ENCODE peak calls at places on chromosome 5, in eight cellular contexts. One of them, this sample, is unnamed.

GRCh38 chr5:26625099-26625498 is 413.3 kb downstream of the CDH9 start:
- DNase-seq in cardiac muscle cell: no peak
- DNase-seq in type B pancreatic cell: no peak
- DNase-seq in RWPE2: no peak
- DNase-seq in esophagus squamous epithelium: no peak
- DNase-seq in AG09309: no peak
- DNase-seq in ovary: no peak
- DNase-seq in mucosa of descending colon: no peak
- DNase-seq in this sample: no peak

GRCh38 chr5:10702911-10703491 is 58.0 kb downstream of the DAP start:
- DNase-seq in AG09309: no peak
- DNase-seq in type B pancreatic cell: no peak
- DNase-seq in RWPE2: peak
- DNase-seq in cardiac muscle cell: peak
- DNase-seq in esophagus squamous epithelium: no peak
- DNase-seq in ovary: no peak
- DNase-seq in mucosa of descending colon: no peak
- DNase-seq in this sample: no peak

GRCh38 chr5:2381070-2381469 is 370.4 kb downstream of the IRX2 start:
- DNase-seq in mucosa of descending colon: no peak
- DNase-seq in cardiac muscle cell: no peak
- DNase-seq in AG09309: no peak
- DNase-seq in ovary: no peak
- DNase-seq in esophagus squamous epithelium: no peak
- DNase-seq in type B pancreatic cell: no peak
- DNase-seq in RWPE2: no peak
- DNase-seq in this sample: peak

GRCh38 chr5:30401479-30402058 is 791.9 kb upstream of the CDH6 start:
- DNase-seq in ovary: no peak
- DNase-seq in AG09309: no peak
- DNase-seq in esophagus squamous epithelium: no peak
- DNase-seq in RWPE2: no peak
- DNase-seq in mucosa of descending colon: no peak
- DNase-seq in type B pancreatic cell: no peak
- DNase-seq in cardiac muscle cell: peak
- DNase-seq in this sample: no peak

GRCh38 chr5:34511063-34511462 is 145.1 kb upstream of the RAI14 start:
- DNase-seq in ovary: no peak
- DNase-seq in mucosa of descending colon: no peak
- DNase-seq in esophagus squamous epithelium: no peak
- DNase-seq in cardiac muscle cell: no peak
- DNase-seq in RWPE2: no peak
- DNase-seq in AG09309: no peak
- DNase-seq in type B pancreatic cell: no peak
- DNase-seq in this sample: no peak

GRCh38 chr5:115389074-115389798 is 92.8 kb upstream of the CCDC112 start:
- DNase-seq in mucosa of descending colon: no peak
- DNase-seq in AG09309: no peak
- DNase-seq in RWPE2: no peak
- DNase-seq in esophagus squamous epithelium: no peak
- DNase-seq in ovary: no peak
- DNase-seq in cardiac muscle cell: peak
- DNase-seq in type B pancreatic cell: no peak
- DNase-seq in this sample: no peak

GRCh38 chr5:91266184-91266705 is 116.9 kb downstream of the ARRDC3 start:
- DNase-seq in AG09309: peak
- DNase-seq in esophagus squamous epithelium: no peak
- DNase-seq in ovary: no peak
- DNase-seq in RWPE2: no peak
- DNase-seq in mucosa of descending colon: no peak
- DNase-seq in type B pancreatic cell: no peak
- DNase-seq in cardiac muscle cell: peak
- DNase-seq in this sample: no peak

GRCh38 chr5:93884254-93884653 is 142.9 kb upstream of the POU5F2 start:
- DNase-seq in cardiac muscle cell: no peak
- DNase-seq in ovary: no peak
- DNase-seq in mucosa of descending colon: no peak
- DNase-seq in esophagus squamous epithelium: no peak
- DNase-seq in RWPE2: no peak
- DNase-seq in AG09309: no peak
- DNase-seq in type B pancreatic cell: no peak
- DNase-seq in this sample: no peak

GRCh38 chr5:134490255-134490924 is 35.1 kb upstream of the JADE2 start:
- DNase-seq in esophagus squamous epithelium: no peak
- DNase-seq in RWPE2: peak
- DNase-seq in AG09309: no peak
- DNase-seq in type B pancreatic cell: no peak
- DNase-seq in cardiac muscle cell: no peak
- DNase-seq in mucosa of descending colon: no peak
- DNase-seq in ovary: no peak
- DNase-seq in this sample: no peak

GRCh38 chr5:139759219-139759721 is 36.3 kb upstream of the PSD2 start:
- DNase-seq in cardiac muscle cell: no peak
- DNase-seq in AG09309: no peak
- DNase-seq in mucosa of descending colon: no peak
- DNase-seq in esophagus squamous epithelium: no peak
- DNase-seq in ovary: no peak
- DNase-seq in RWPE2: no peak
- DNase-seq in type B pancreatic cell: no peak
- DNase-seq in this sample: no peak

GRCh38 chr5:90530736-90531487 is 1.5 kb upstream of the LYSMD3 start:
- DNase-seq in type B pancreatic cell: no peak
- DNase-seq in esophagus squamous epithelium: no peak
- DNase-seq in RWPE2: no peak
- DNase-seq in AG09309: no peak
- DNase-seq in cardiac muscle cell: no peak
- DNase-seq in ovary: no peak
- DNase-seq in mucosa of descending colon: no peak
- DNase-seq in this sample: no peak

GRCh38 chr5:109805882-109806281 is 116.2 kb downstream of the MAN2A1 start:
- DNase-seq in ovary: no peak
- DNase-seq in esophagus squamous epithelium: no peak
- DNase-seq in cardiac muscle cell: no peak
- DNase-seq in RWPE2: no peak
- DNase-seq in AG09309: no peak
- DNase-seq in type B pancreatic cell: no peak
- DNase-seq in mucosa of descending colon: no peak
- DNase-seq in this sample: no peak

GRCh38 chr5:72233835-72234234 is 86.2 kb downstream of the MRPS27 start:
- DNase-seq in AG09309: no peak
- DNase-seq in type B pancreatic cell: no peak
- DNase-seq in mucosa of descending colon: no peak
- DNase-seq in ovary: no peak
- DNase-seq in RWPE2: no peak
- DNase-seq in esophagus squamous epithelium: no peak
- DNase-seq in cardiac muscle cell: no peak
- DNase-seq in this sample: no peak

GRCh38 chr5:94218374-94218773 is 400.0 kb downstream of the KIAA0825 start:
- DNase-seq in cardiac muscle cell: peak
- DNase-seq in mucosa of descending colon: no peak
- DNase-seq in ovary: no peak
- DNase-seq in type B pancreatic cell: no peak
- DNase-seq in RWPE2: no peak
- DNase-seq in AG09309: peak
- DNase-seq in esophagus squamous epithelium: no peak
- DNase-seq in this sample: no peak

GRCh38 chr5:157575096-157575872 is at the start of gene ADAM19:
- DNase-seq in RWPE2: peak
- DNase-seq in cardiac muscle cell: peak
- DNase-seq in ovary: peak
- DNase-seq in AG09309: no peak
- DNase-seq in mucosa of descending colon: peak
- DNase-seq in esophagus squamous epithelium: no peak
- DNase-seq in type B pancreatic cell: peak
- DNase-seq in this sample: peak

GRCh38 chr5:41517909-41518308 is 7.5 kb upstream of the PLCXD3 start:
- DNase-seq in RWPE2: no peak
- DNase-seq in esophagus squamous epithelium: no peak
- DNase-seq in cardiac muscle cell: peak
- DNase-seq in ovary: no peak
- DNase-seq in type B pancreatic cell: no peak
- DNase-seq in AG09309: no peak
- DNase-seq in mucosa of descending colon: no peak
- DNase-seq in this sample: no peak

GRCh38 chr5:179309751-179310320 is 35.4 kb downstream of the ADAMTS2 start:
- DNase-seq in AG09309: no peak
- DNase-seq in RWPE2: peak
- DNase-seq in type B pancreatic cell: no peak
- DNase-seq in cardiac muscle cell: no peak
- DNase-seq in esophagus squamous epithelium: no peak
- DNase-seq in mucosa of descending colon: peak
- DNase-seq in ovary: no peak
- DNase-seq in this sample: no peak

GRCh38 chr5:100777680-100778281 is 125.3 kb downstream of the ST8SIA4 start:
- DNase-seq in type B pancreatic cell: no peak
- DNase-seq in ovary: no peak
- DNase-seq in cardiac muscle cell: peak
- DNase-seq in esophagus squamous epithelium: no peak
- DNase-seq in mucosa of descending colon: no peak
- DNase-seq in RWPE2: peak
- DNase-seq in AG09309: peak
- DNase-seq in this sample: no peak

GRCh38 chr5:1009359-1010180 is 968 bp downstream of the NKD2 start:
- DNase-seq in AG09309: no peak
- DNase-seq in mucosa of descending colon: peak
- DNase-seq in esophagus squamous epithelium: no peak
- DNase-seq in RWPE2: no peak
- DNase-seq in cardiac muscle cell: no peak
- DNase-seq in ovary: no peak
- DNase-seq in type B pancreatic cell: peak
- DNase-seq in this sample: peak

GRCh38 chr5:104977530-104977929 is 1414.9 kb upstream of the NUDT12 start:
- DNase-seq in ovary: no peak
- DNase-seq in type B pancreatic cell: no peak
- DNase-seq in esophagus squamous epithelium: no peak
- DNase-seq in mucosa of descending colon: no peak
- DNase-seq in AG09309: no peak
- DNase-seq in cardiac muscle cell: no peak
- DNase-seq in RWPE2: no peak
- DNase-seq in this sample: no peak

GRCh38 chr5:65209341-65209740 is 272.4 kb downstream of the ADAMTS6 start:
- DNase-seq in esophagus squamous epithelium: no peak
- DNase-seq in cardiac muscle cell: peak
- DNase-seq in type B pancreatic cell: no peak
- DNase-seq in AG09309: peak
- DNase-seq in RWPE2: no peak
- DNase-seq in mucosa of descending colon: no peak
- DNase-seq in ovary: no peak
- DNase-seq in this sample: no peak

GRCh38 chr5:65213921-65214525 is 267.7 kb downstream of the ADAMTS6 start:
- DNase-seq in esophagus squamous epithelium: no peak
- DNase-seq in cardiac muscle cell: peak
- DNase-seq in RWPE2: no peak
- DNase-seq in ovary: no peak
- DNase-seq in AG09309: no peak
- DNase-seq in mucosa of descending colon: no peak
- DNase-seq in type B pancreatic cell: no peak
- DNase-seq in this sample: no peak
- TF ChIP-seq CTCF in esophagus squamous epithelium: no peak
- TF ChIP-seq CTCF in cardiac muscle cell: peak
- TF ChIP-seq CTCF in RWPE2: peak
- TF ChIP-seq CTCF in ovary: no peak
- TF ChIP-seq CTCF in AG09309: peak
- TF ChIP-seq CTCF in mucosa of descending colon: no peak
- TF ChIP-seq CTCF in type B pancreatic cell: peak
- TF ChIP-seq CTCF in this sample: peak

DNA sequence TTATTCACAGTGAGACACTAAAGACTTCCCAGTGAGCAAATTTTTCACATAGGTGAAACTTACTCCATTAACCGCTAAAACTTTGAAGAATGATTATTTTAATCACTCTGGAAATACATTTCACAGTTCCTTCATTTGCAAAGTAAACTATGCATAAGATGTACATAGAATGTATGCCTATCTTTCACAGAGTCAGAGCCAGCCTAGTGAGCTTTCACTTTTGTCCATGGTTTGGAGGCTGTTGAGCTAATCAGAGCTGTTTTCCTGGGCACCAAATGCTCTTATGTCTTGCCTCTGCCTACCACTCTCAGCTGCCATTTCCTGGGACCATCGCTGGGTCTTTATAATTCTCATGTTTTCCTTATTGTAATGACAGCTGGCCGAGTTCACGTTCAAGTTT is 67.3 kb downstream of the PDE8B start:
- DNase-seq in ovary: no peak
- DNase-seq in AG09309: no peak
- DNase-seq in esophagus squamous epithelium: no peak
- DNase-seq in type B pancreatic cell: no peak
- DNase-seq in RWPE2: no peak
- DNase-seq in mucosa of descending colon: no peak
- DNase-seq in cardiac muscle cell: no peak
- DNase-seq in this sample: no peak
- TF ChIP-seq CTCF in ovary: no peak
- TF ChIP-seq CTCF in AG09309: no peak
- TF ChIP-seq CTCF in esophagus squamous epithelium: no peak
- TF ChIP-seq CTCF in type B pancreatic cell: no peak
- TF ChIP-seq CTCF in RWPE2: no peak
- TF ChIP-seq CTCF in mucosa of descending colon: no peak
- TF ChIP-seq CTCF in cardiac muscle cell: no peak
- TF ChIP-seq CTCF in this sample: no peak

GRCh38 chr5:53239301-53239990 is 129.9 kb upstream of the MOCS2 start:
- DNase-seq in type B pancreatic cell: no peak
- DNase-seq in RWPE2: no peak
- DNase-seq in cardiac muscle cell: peak
- DNase-seq in esophagus squamous epithelium: no peak
- DNase-seq in ovary: no peak
- DNase-seq in AG09309: no peak
- DNase-seq in mucosa of descending colon: no peak
- DNase-seq in this sample: no peak

GRCh38 chr5:53246042-53246836 is 136.7 kb upstream of the MOCS2 start:
- DNase-seq in ovary: no peak
- DNase-seq in RWPE2: no peak
- DNase-seq in esophagus squamous epithelium: no peak
- DNase-seq in AG09309: peak
- DNase-seq in type B pancreatic cell: no peak
- DNase-seq in cardiac muscle cell: peak
- DNase-seq in mucosa of descending colon: no peak
- DNase-seq in this sample: no peak

GRCh38 chr5:53243403-53243802 is 133.8 kb upstream of the MOCS2 start:
- DNase-seq in cardiac muscle cell: no peak
- DNase-seq in esophagus squamous epithelium: no peak
- DNase-seq in mucosa of descending colon: no peak
- DNase-seq in ovary: no peak
- DNase-seq in RWPE2: no peak
- DNase-seq in type B pancreatic cell: no peak
- DNase-seq in AG09309: no peak
- DNase-seq in this sample: no peak
- TF ChIP-seq CTCF in cardiac muscle cell: no peak
- TF ChIP-seq CTCF in esophagus squamous epithelium: no peak
- TF ChIP-seq CTCF in mucosa of descending colon: no peak
- TF ChIP-seq CTCF in ovary: no peak
- TF ChIP-seq CTCF in RWPE2: peak
- TF ChIP-seq CTCF in type B pancreatic cell: peak
- TF ChIP-seq CTCF in AG09309: no peak
- TF ChIP-seq CTCF in this sample: no peak

DNA sequence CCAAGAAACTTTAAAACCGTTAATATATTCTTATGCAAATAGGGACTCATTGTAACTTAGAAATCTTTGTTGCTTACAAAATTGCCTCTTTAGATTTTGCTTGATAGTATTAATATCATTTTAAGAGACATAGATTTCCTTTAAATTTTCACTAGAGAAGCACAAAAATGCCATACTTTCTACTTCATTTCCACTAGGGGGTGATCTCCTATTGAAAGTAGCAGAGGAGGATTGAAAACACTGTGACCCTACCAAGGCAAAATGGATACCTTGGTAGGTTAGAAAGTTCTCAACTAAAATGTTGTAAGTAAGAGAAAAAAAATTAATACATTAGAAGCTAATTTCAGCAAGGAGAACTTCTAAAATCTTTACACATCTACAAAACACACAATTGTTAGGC is 204.9 kb downstream of the CHSY3 start:
- DNase-seq in esophagus squamous epithelium: no peak
- DNase-seq in cardiac muscle cell: peak
- DNase-seq in type B pancreatic cell: no peak
- DNase-seq in ovary: no peak
- DNase-seq in mucosa of descending colon: no peak
- DNase-seq in RWPE2: no peak
- DNase-seq in AG09309: peak
- DNase-seq in this sample: no peak
- TF ChIP-seq CTCF in esophagus squamous epithelium: peak
- TF ChIP-seq CTCF in cardiac muscle cell: peak
- TF ChIP-seq CTCF in type B pancreatic cell: peak
- TF ChIP-seq CTCF in ovary: no peak
- TF ChIP-seq CTCF in mucosa of descending colon: no peak
- TF ChIP-seq CTCF in RWPE2: peak
- TF ChIP-seq CTCF in AG09309: peak
- TF ChIP-seq CTCF in this sample: peak